ENCODE peak calls at places on chromosomes 5 and 9, in six cellular contexts. O is HCT116, M is H1, J is HepG2, U is K562, D is SK-N-SH. G is an unnamed sample.

GRCh38 chr5:95375591-95375990 is 15.6 kb upstream of the FAM81B start:
- DNase-seq in O (no peak), M (no peak), J (no peak), U (no peak), D (no peak), G (no peak)

GRCh38 chr9:124212381-124213050 is 45.2 kb upstream of the NEK6 start:
- DNase-seq in O (no peak), M (no peak), J (no peak), U (no peak), D (no peak), G (no peak)

GRCh38 chr5:133680830-133681555 is 68.7 kb upstream of the FSTL4 start:
- DNase-seq in O (no peak), M (no peak), J (no peak), U (no peak), D (peak), G (no peak)

GRCh38 chr9:107389617-107390071 is 99.9 kb downstream of the KLF4 start:
- DNase-seq in O (no peak), M (no peak), J (peak), U (no peak), D (no peak), G (peak)

GRCh38 chr9:76400534-76401096 is 6.4 kb upstream of the RFK start:
- DNase-seq in O (no peak), M (no peak), J (peak), U (no peak), D (no peak), G (no peak)

GRCh38 chr5:136276087-136276486 is 83.1 kb upstream of the SMIM32 start:
- DNase-seq in O (no peak), M (no peak), J (peak), U (no peak), D (no peak), G (no peak)

GRCh38 chr9:74771262-74771585 is 116.5 kb downstream of the TRPM6 start:
- DNase-seq in O (no peak), M (no peak), J (no peak), U (no peak), D (no peak), G (no peak)

GRCh38 chr5:173326501-173326960 is 1.7 kb downstream of the STC2 start:
- DNase-seq in O (no peak), M (no peak), J (no peak), U (peak), D (no peak), G (no peak)

GRCh38 chr5:1351156-1351555 is 6.3 kb upstream of the CLPTM1L start:
- DNase-seq in O (no peak), M (no peak), J (no peak), U (no peak), D (no peak), G (no peak)

GRCh38 chr5:143066556-143067281 is 296.5 kb downstream of the ARHGAP26 start:
- DNase-seq in O (no peak), M (no peak), J (no peak), U (no peak), D (no peak), G (no peak)

GRCh38 chr9:36576866-36577265 is 4.2 kb downstream of the MELK start:
- DNase-seq in O (no peak), M (no peak), J (no peak), U (no peak), D (no peak), G (no peak)

GRCh38 chr5:176712546-176713297 is 65.4 kb downstream of the TSPAN17 start:
- DNase-seq in O (no peak), M (no peak), J (no peak), U (no peak), D (no peak), G (no peak)

GRCh38 chr5:126070481-126070880 is 352.7 kb upstream of the GRAMD2B start:
- DNase-seq in O (no peak), M (no peak), J (no peak), U (no peak), D (no peak), G (no peak)

GRCh38 chr5:93626801-93627200 is 43.8 kb downstream of the NR2F1 start:
- DNase-seq in O (no peak), M (no peak), J (no peak), U (no peak), D (no peak), G (no peak)

GRCh38 chr5:77232959-77233358 is 22.5 kb downstream of the PDE8B start:
- DNase-seq in O (no peak), M (no peak), J (no peak), U (no peak), D (no peak), G (no peak)

GRCh38 chr9:104992696-104993095 is 64.7 kb upstream of the ABCA1 start:
- DNase-seq in O (no peak), M (no peak), J (peak), U (no peak), D (no peak), G (no peak)

GRCh38 chr5:158382473-158382872 is 523.5 kb upstream of the CLINT1 start:
- DNase-seq in O (peak), M (no peak), J (no peak), U (no peak), D (no peak), G (no peak)

GRCh38 chr5:176794509-176794908 is 15.8 kb upstream of the UNC5A start:
- DNase-seq in O (no peak), M (no peak), J (no peak), U (no peak), D (no peak), G (no peak)

GRCh38 chr9:98074119-98074990 is 17.8 kb downstream of the NANS start:
- DNase-seq in O (no peak), M (peak), J (peak), U (peak), D (peak), G (no peak)

GRCh38 chr5:64784451-64785025 is 15.8 kb downstream of the CWC27 start:
- DNase-seq in O (peak), M (peak), J (peak), U (peak), D (peak), G (peak)

GRCh38 chr5:37900692-37901091 is 60.9 kb upstream of the GDNF start:
- DNase-seq in O (peak), M (no peak), J (peak), U (no peak), D (peak), G (peak)

GRCh38 chr9:135878528-135879236 is 28.7 kb downstream of the CAMSAP1 start:
- DNase-seq in O (no peak), M (no peak), J (no peak), U (no peak), D (no peak), G (no peak)

GRCh38 chr9:8430945-8431344 is 631.4 kb upstream of the DMAC1 start:
- DNase-seq in O (no peak), M (no peak), J (no peak), U (no peak), D (no peak), G (no peak)

GRCh38 chr5:8848997-8849585 is 696.8 kb downstream of the SEMA5A start:
- DNase-seq in O (no peak), M (no peak), J (no peak), U (no peak), D (no peak), G (no peak)

GRCh38 chr5:107615173-107615856 is 55.4 kb downstream of the EFNA5 start:
- DNase-seq in O (no peak), M (no peak), J (no peak), U (no peak), D (peak), G (no peak)

GRCh38 chr5:128035689-128036088 is 47.9 kb upstream of the SLC12A2 start:
- DNase-seq in O (no peak), M (no peak), J (no peak), U (no peak), D (peak), G (no peak)

GRCh38 chr5:25414746-25415145 is 770.0 kb upstream of the CDH10 start:
- DNase-seq in O (no peak), M (no peak), J (no peak), U (no peak), D (no peak), G (no peak)

GRCh38 chr5:135135530-135136201 is 101.6 kb upstream of the PITX1 start:
- DNase-seq in O (peak), M (no peak), J (no peak), U (peak), D (no peak), G (peak)

GRCh38 chr9:72149231-72149975 is at the start of gene GDA:
- DNase-seq in O (peak), M (peak), J (no peak), U (no peak), D (no peak), G (no peak)

GRCh38 chr9:34125681-34126206 is 754 bp downstream of the DCAF12 start:
- DNase-seq in O (no peak), M (peak), J (peak), U (peak), D (peak), G (no peak)

GRCh38 chr9:36637491-36638270 is 65.0 kb downstream of the MELK start:
- DNase-seq in O (no peak), M (no peak), J (no peak), U (no peak), D (no peak), G (no peak)

GRCh38 chr5:59830801-59831200 is 62.7 kb downstream of the PDE4D start:
- DNase-seq in O (no peak), M (no peak), J (no peak), U (no peak), D (no peak), G (no peak)

GRCh38 chr5:12242960-12243888 is 339.0 kb upstream of the CTNND2 start:
- DNase-seq in O (no peak), M (no peak), J (no peak), U (no peak), D (no peak), G (no peak)

GRCh38 chr9:95930314-95930713 is 54.8 kb downstream of the ERCC6L2 start:
- DNase-seq in O (no peak), M (no peak), J (no peak), U (no peak), D (no peak), G (no peak)

GRCh38 chr5:144815131-144815530 is 644.5 kb downstream of the KCTD16 start:
- DNase-seq in O (no peak), M (no peak), J (no peak), U (no peak), D (no peak), G (no peak)

GRCh38 chr9:130265431-130266235 is at the start of gene HMCN2:
- DNase-seq in O (no peak), M (peak), J (no peak), U (peak), D (peak), G (no peak)
- TF ChIP-seq JUND in O (no peak), M (peak), J (no peak), U (no peak), D (no peak), G (no peak)

GRCh38 chr5:10479226-10479721 is 37.6 kb downstream of the ROPN1L start:
- DNase-seq in O (no peak), M (no peak), J (no peak), U (no peak), D (no peak), G (no peak)
- TF ChIP-seq JUND in O (no peak), M (no peak), J (no peak), U (no peak), D (peak), G (no peak)

GRCh38 chr5:132180134-132180745 is 47.4 kb downstream of the P4HA2 start:
- DNase-seq in O (peak), M (no peak), J (peak), U (peak), D (peak), G (peak)
- TF ChIP-seq JUND in O (no peak), M (no peak), J (no peak), U (no peak), D (no peak), G (no peak)

GRCh38 chr5:10724799-10725507 is 36.1 kb downstream of the DAP start:
- DNase-seq in O (peak), M (no peak), J (peak), U (peak), D (peak), G (no peak)
- TF ChIP-seq JUND in O (peak), M (no peak), J (no peak), U (peak), D (peak), G (no peak)

GRCh38 chr5:123119334-123119986 is 30.4 kb downstream of the PRDM6 start:
- DNase-seq in O (peak), M (peak), J (peak), U (no peak), D (no peak), G (peak)
- TF ChIP-seq JUND in O (no peak), M (peak), J (no peak), U (no peak), D (no peak), G (no peak)

DNA sequence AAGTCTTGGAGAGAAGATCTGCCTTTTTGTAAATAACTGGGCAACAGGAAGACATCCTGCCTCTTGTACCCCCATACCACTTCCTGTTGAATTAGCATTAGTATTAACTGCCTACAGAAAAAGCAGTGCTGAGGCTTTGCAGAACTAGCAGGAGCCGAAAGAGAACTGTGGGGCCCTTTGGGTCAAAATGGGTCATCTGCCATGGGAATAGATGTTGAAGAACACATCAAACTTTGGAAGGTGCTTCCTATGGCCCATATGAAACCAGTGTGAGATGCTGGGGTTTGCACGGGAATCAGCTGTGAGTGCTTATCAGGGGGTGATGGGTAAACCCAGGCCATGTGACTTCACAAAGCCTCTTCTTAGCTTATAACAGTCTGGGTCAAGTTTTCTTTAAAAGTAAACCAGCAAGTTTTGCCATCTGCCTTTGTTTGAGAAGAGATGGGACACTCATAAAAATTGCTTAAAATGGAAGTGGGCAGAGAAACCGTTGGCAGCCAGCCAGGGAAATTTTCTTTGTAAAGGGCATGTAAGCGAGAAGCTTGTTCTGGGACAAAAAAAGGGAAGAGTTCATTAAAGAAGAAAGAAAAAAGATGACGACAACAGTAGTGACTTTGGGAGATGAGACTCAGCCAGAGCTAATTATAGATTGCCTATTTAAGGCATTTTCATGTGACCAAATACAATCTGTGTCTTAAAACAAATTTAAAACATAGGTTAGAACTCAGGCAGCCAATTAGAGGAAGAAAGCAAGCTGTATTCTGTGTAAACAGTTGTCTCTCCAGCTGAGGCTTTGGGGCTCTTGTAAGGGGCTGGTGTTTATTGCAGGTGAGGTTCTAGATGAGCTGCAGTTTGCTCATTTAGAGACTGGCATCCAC is 4.4 kb downstream of the SLC25A25 start:
- DNase-seq in O (no peak), M (no peak), J (no peak), U (no peak), D (no peak), G (no peak)
- TF ChIP-seq JUND in O (no peak), M (no peak), J (no peak), U (peak), D (no peak), G (no peak)

DNA sequence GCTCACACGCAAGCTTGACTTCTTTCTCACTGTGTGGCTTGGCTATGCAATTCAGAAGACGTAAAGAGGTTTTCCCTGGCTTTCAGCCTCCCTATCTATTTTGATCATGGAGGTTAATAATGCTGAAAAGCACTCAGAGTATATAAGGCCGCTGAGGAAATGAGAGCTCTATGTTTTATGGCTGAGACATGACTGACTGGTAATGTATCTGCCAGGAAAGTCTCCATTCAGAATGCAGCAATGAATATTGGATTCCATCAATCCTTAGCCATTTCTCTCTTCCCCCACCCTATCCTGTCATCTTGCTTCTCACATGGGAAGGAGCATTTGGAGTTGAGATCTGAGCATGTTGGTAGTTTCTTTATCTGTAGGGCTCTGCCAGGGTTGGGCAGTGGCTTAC is 417.2 kb downstream of the DMAC1 start:
- DNase-seq in O (no peak), M (no peak), J (no peak), U (no peak), D (no peak), G (no peak)
- TF ChIP-seq JUND in O (no peak), M (no peak), J (no peak), U (no peak), D (no peak), G (no peak)

GRCh38 chr5:140236896-140237598 is 62.1 kb downstream of the CYSTM1 start:
- DNase-seq in O (no peak), M (no peak), J (no peak), U (no peak), D (no peak), G (no peak)

GRCh38 chr5:140240987-140241706 is 61.8 kb downstream of the PFDN1 start:
- DNase-seq in O (peak), M (peak), J (peak), U (peak), D (peak), G (no peak)

GRCh38 chr5:140239939-140240700 is 62.8 kb downstream of the PFDN1 start:
- DNase-seq in O (no peak), M (peak), J (peak), U (peak), D (peak), G (peak)

GRCh38 chr5:140238756-140239155 is 63.8 kb downstream of the CYSTM1 start:
- DNase-seq in O (no peak), M (no peak), J (no peak), U (no peak), D (no peak), G (no peak)

DNA sequence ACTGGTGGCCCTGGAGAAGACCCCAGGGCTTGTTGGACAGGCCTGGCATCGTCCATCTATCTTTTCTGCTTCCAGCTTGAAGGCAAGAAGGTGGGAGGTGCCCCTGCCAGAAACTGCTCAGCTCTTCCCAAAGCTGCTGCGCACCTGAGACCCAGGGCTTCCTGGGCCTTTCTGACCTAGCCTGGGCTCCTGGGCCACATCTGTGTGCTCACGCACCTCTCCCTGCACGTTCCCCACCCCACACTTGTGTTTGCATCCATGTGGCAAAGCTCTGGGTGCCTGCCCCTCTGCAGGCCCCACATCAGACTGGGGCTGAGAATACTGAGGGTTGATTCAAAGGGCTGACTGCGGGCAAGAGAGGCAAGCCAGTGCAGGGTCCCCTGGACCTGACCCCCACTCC is 63.4 kb downstream of the PFDN1 start:
- DNase-seq in O (no peak), M (no peak), J (no peak), U (no peak), D (no peak), G (no peak)
- TF ChIP-seq JUND in O (no peak), M (no peak), J (no peak), U (no peak), D (no peak), G (no peak)

GRCh38 chr5:36363101-36363500 is 61.4 kb upstream of the RANBP3L start:
- DNase-seq in O (no peak), M (no peak), J (no peak), U (no peak), D (no peak), G (no peak)
- TF ChIP-seq JUND in O (no peak), M (no peak), J (no peak), U (no peak), D (no peak), G (no peak)

DNA sequence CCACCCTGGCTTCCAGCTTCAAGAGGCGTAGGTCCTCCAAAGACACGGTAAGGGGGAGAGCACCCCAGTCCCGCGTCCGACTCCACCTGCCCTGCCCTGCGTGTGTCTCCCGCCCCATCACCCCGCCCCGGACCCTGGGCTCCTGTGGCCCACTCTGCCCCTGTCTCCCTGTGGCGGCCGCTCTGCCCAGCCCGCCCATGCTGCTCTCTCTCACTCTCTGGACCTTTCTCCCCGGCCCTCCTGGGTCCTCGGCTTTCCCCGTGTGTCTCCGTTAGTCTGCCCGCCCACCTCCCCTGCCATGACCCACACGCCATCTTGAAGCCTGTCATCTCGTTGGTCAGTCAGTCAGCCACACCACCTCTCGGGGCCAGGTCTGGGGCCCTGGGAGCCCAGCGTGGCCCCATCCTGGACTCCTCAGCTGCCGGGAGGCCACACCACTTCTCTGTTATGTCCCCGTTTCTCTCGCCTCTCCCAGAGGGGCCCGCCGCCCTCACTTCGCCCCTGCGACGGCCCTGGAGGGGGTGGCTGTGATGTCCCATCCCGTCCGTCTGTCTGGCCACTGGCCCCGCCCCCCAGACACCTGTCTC is 4.5 kb downstream of the LRRC26 start:
- DNase-seq in O (no peak), M (no peak), J (no peak), U (no peak), D (no peak), G (no peak)
- TF ChIP-seq JUND in O (no peak), M (no peak), J (no peak), U (no peak), D (no peak), G (no peak)

G was measured in T47D.